ENCODE peak calls at places on chromosomes 11 and 22, in five cellular contexts. S is RWPE1, I is caudate nucleus, V is HepG2, W is NCI-H1436. R is an unnamed sample.

GRCh38 chr11:71136095-71136845 is 116.1 kb downstream of the SHANK2 start:
- DNase-seq in S (no peak), I (no peak), V (no peak), W (no peak), R (no peak)

GRCh38 chr11:36249271-36249670 is 40.0 kb downstream of the COMMD9 start:
- DNase-seq in S (peak; percentile 44), I (no peak), V (no peak), W (no peak), R (no peak)

GRCh38 chr11:92500463-92500862 is 275.8 kb downstream of the FAT3 start:
- DNase-seq in S (peak; percentile 45), I (no peak), V (no peak), W (no peak), R (no peak)

GRCh38 chr11:15714641-15715399 is 600.1 kb downstream of the INSC start:
- DNase-seq in S (no peak), I (no peak), V (no peak), W (peak; percentile 83), R (no peak)

GRCh38 chr11:114296190-114296978 is at the start of gene NNMT:
- DNase-seq in S (peak; percentile 40), I (no peak), V (no peak), W (no peak), R (no peak)

GRCh38 chr11:2298131-2298794 is 3.5 kb downstream of the C11orf21 start:
- DNase-seq in S (no peak), I (no peak), V (no peak), W (no peak), R (peak; percentile 31)

GRCh38 chr22:42991010-42991651 is 23.8 kb downstream of the PACSIN2 start:
- DNase-seq in S (no peak), I (no peak), V (no peak), W (no peak), R (peak; percentile 42)

GRCh38 chr22:50264104-50264745 is 2.7 kb upstream of the MAPK12 start:
- DNase-seq in S (no peak), I (no peak), V (no peak), W (no peak), R (no peak)

GRCh38 chr11:76795285-76795935 is 12.3 kb downstream of the TSKU start:
- DNase-seq in S (no peak), I (no peak), V (no peak), W (no peak), R (no peak)

GRCh38 chr11:121575963-121576290 is 123.2 kb upstream of the SORL1-AS1 start:
- DNase-seq in S (no peak), I (no peak), V (no peak), W (no peak), R (no peak)

GRCh38 chr11:12248330-12248729 is 129.0 kb upstream of the PARVA start:
- DNase-seq in S (no peak), I (peak; percentile 64), V (peak; percentile 69), W (no peak), R (peak; percentile 99)

GRCh38 chr22:26673485-26673884 is 16.1 kb downstream of the MIAT start:
- DNase-seq in S (peak; percentile 35), I (no peak), V (no peak), W (no peak), R (no peak)

GRCh38 chr22:47381240-47381639 is 618.8 kb downstream of the TBC1D22A start:
- DNase-seq in S (no peak), I (no peak), V (no peak), W (no peak), R (peak; percentile 17)

GRCh38 chr11:36292311-36292722 is 3.1 kb upstream of the COMMD9 start:
- DNase-seq in S (peak; percentile 41), I (no peak), V (no peak), W (no peak), R (no peak)

GRCh38 chr22:29270475-29271271 is 2.6 kb downstream of the EWSR1 start:
- DNase-seq in S (no peak), I (no peak), V (peak; percentile 69), W (no peak), R (peak; percentile 38)

GRCh38 chr11:109697140-109697843 is 275.3 kb downstream of the C11orf87 start:
- DNase-seq in S (peak; percentile 13), I (no peak), V (peak; percentile 23), W (peak; percentile 3), R (peak; percentile 41)

GRCh38 chr11:122116591-122116990 is 576 bp upstream of the BLID start:
- DNase-seq in S (no peak), I (no peak), V (no peak), W (no peak), R (no peak)

GRCh38 chr11:15937601-15938361 is 418.6 kb downstream of the SOX6 start:
- DNase-seq in S (no peak), I (no peak), V (no peak), W (no peak), R (no peak)

GRCh38 chr11:12137005-12137690 is 26.8 kb downstream of the MICAL2 start:
- DNase-seq in S (no peak), I (no peak), V (peak; percentile 28), W (no peak), R (no peak)

GRCh38 chr11:47861762-47862161 is 13.6 kb upstream of the NUP160 start:
- DNase-seq in S (no peak), I (no peak), V (no peak), W (no peak), R (no peak)

GRCh38 chr11:111605681-111606080 is 3.4 kb downstream of the SIK2 start:
- DNase-seq in S (no peak), I (no peak), V (no peak), W (no peak), R (no peak)

GRCh38 chr11:130726234-130726559 is 190.1 kb downstream of the SNX19 start:
- DNase-seq in S (no peak), I (no peak), V (no peak), W (no peak), R (no peak)

GRCh38 chr22:48167238-48167637 is 1404.8 kb downstream of the TBC1D22A start:
- DNase-seq in S (no peak), I (no peak), V (no peak), W (no peak), R (no peak)

GRCh38 chr11:64710418-64711137 is 12.4 kb downstream of the NRXN2 start:
- DNase-seq in S (peak; percentile 32), I (no peak), V (no peak), W (no peak), R (no peak)

GRCh38 chr11:5596611-5597201 is at the start of gene TRIM6:
- DNase-seq in S (peak; percentile 33), I (no peak), V (no peak), W (no peak), R (peak; percentile 49)